ENCODE peak calls at places on chromosomes 3 and 15, in four cellular contexts. One of them, this sample, is unnamed.

GRCh38 chr3:186380622-186381380 is 18.8 kb upstream of the DGKG start:
- DNase-seq in right atrium auricular region: no peak
- DNase-seq in IMR-90: peak; percentile 25
- DNase-seq in breast epithelium: no peak
- DNase-seq in this sample: no peak

GRCh38 chr3:78785004-78785403 is 982.8 kb downstream of the ROBO1 start:
- DNase-seq in breast epithelium: no peak
- DNase-seq in right atrium auricular region: no peak
- DNase-seq in IMR-90: peak; percentile 17
- DNase-seq in this sample: no peak

GRCh38 chr15:38035701-38036100 is 101.3 kb downstream of the TMCO5A start:
- DNase-seq in breast epithelium: no peak
- DNase-seq in IMR-90: no peak
- DNase-seq in right atrium auricular region: no peak
- DNase-seq in this sample: no peak

GRCh38 chr3:20060924-20061323 is 20.7 kb downstream of the KAT2B start:
- DNase-seq in breast epithelium: no peak
- DNase-seq in IMR-90: peak; percentile 48
- DNase-seq in right atrium auricular region: no peak
- DNase-seq in this sample: no peak

GRCh38 chr15:70309716-70310115 is 212.0 kb upstream of the TLE3 start:
- DNase-seq in IMR-90: no peak
- DNase-seq in breast epithelium: no peak
- DNase-seq in right atrium auricular region: no peak
- DNase-seq in this sample: no peak

GRCh38 chr3:37149246-37149645 is 25.1 kb downstream of the LRRFIP2 start:
- DNase-seq in right atrium auricular region: no peak
- DNase-seq in IMR-90: no peak
- DNase-seq in breast epithelium: no peak
- DNase-seq in this sample: no peak

GRCh38 chr3:47385796-47386195 is 5.0 kb downstream of the PTPN23 start:
- DNase-seq in breast epithelium: no peak
- DNase-seq in right atrium auricular region: no peak
- DNase-seq in IMR-90: no peak
- DNase-seq in this sample: no peak

GRCh38 chr3:108486910-108487309 is 23.5 kb downstream of the MYH15 start:
- DNase-seq in right atrium auricular region: no peak
- DNase-seq in IMR-90: peak; percentile 71
- DNase-seq in breast epithelium: no peak
- DNase-seq in this sample: no peak

GRCh38 chr15:100663066-100663465 is 60.7 kb downstream of the ASB7 start:
- DNase-seq in breast epithelium: no peak
- DNase-seq in right atrium auricular region: no peak
- DNase-seq in IMR-90: no peak
- DNase-seq in this sample: no peak

GRCh38 chr15:40942337-40942854 is 10.9 kb upstream of the CHAC1 start:
- DNase-seq in right atrium auricular region: no peak
- DNase-seq in IMR-90: no peak
- DNase-seq in breast epithelium: no peak
- DNase-seq in this sample: no peak

GRCh38 chr15:67472957-67473356 is 48.0 kb upstream of the C15orf61 start:
- DNase-seq in IMR-90: peak; percentile 66
- DNase-seq in breast epithelium: no peak
- DNase-seq in right atrium auricular region: no peak
- DNase-seq in this sample: no peak

GRCh38 chr3:30253832-30254231 is 352.6 kb upstream of the TGFBR2 start:
- DNase-seq in right atrium auricular region: no peak
- DNase-seq in breast epithelium: no peak
- DNase-seq in IMR-90: no peak
- DNase-seq in this sample: no peak

GRCh38 chr3:57227930-57228733 is 603 bp downstream of the APPL1 start:
- DNase-seq in breast epithelium: peak; percentile 57
- DNase-seq in right atrium auricular region: peak; percentile 61
- DNase-seq in IMR-90: peak; percentile 41
- DNase-seq in this sample: peak; percentile 24

GRCh38 chr15:97993310-97993738 is 32.8 kb downstream of the ARRDC4 start:
- DNase-seq in IMR-90: no peak
- DNase-seq in right atrium auricular region: no peak
- DNase-seq in breast epithelium: no peak
- DNase-seq in this sample: no peak

GRCh38 chr3:38583688-38584087 is 65.8 kb downstream of the SCN5A start:
- DNase-seq in right atrium auricular region: peak; percentile 42
- DNase-seq in breast epithelium: no peak
- DNase-seq in IMR-90: no peak
- DNase-seq in this sample: no peak

GRCh38 chr15:44219073-44219472 is 24.0 kb upstream of the FRMD5 start:
- DNase-seq in IMR-90: no peak
- DNase-seq in breast epithelium: no peak
- DNase-seq in right atrium auricular region: no peak
- DNase-seq in this sample: no peak

GRCh38 chr3:126971891-126972351 is 11.0 kb upstream of the PLXNA1 start:
- DNase-seq in IMR-90: peak; percentile 61
- DNase-seq in breast epithelium: no peak
- DNase-seq in right atrium auricular region: peak; percentile 82
- DNase-seq in this sample: no peak

GRCh38 chr3:97235179-97235578 is 420.8 kb downstream of the EPHA6 start:
- DNase-seq in breast epithelium: no peak
- DNase-seq in right atrium auricular region: no peak
- DNase-seq in IMR-90: no peak
- DNase-seq in this sample: no peak

GRCh38 chr3:13457593-13457992 is 22.5 kb upstream of the HDAC11 start:
- DNase-seq in right atrium auricular region: no peak
- DNase-seq in breast epithelium: no peak
- DNase-seq in IMR-90: no peak
- DNase-seq in this sample: no peak

GRCh38 chr3:50604628-50605588 is 6.7 kb downstream of the CISH start:
- DNase-seq in right atrium auricular region: no peak
- DNase-seq in breast epithelium: peak; percentile 86
- DNase-seq in IMR-90: no peak
- DNase-seq in this sample: no peak

GRCh38 chr3:59432676-59433075 is 382.9 kb upstream of the CFAP20DC start:
- DNase-seq in right atrium auricular region: peak; percentile 21
- DNase-seq in IMR-90: peak; percentile 24
- DNase-seq in breast epithelium: no peak
- DNase-seq in this sample: no peak

GRCh38 chr15:81161851-81162250 is 27.8 kb downstream of the CFAP161 start:
- DNase-seq in right atrium auricular region: no peak
- DNase-seq in breast epithelium: no peak
- DNase-seq in IMR-90: no peak
- DNase-seq in this sample: no peak

GRCh38 chr15:57797608-57798267 is 91.2 kb downstream of the POLR2M start:
- DNase-seq in breast epithelium: no peak
- DNase-seq in IMR-90: no peak
- DNase-seq in right atrium auricular region: no peak
- DNase-seq in this sample: no peak

GRCh38 chr3:5051772-5052171 is 70.3 kb upstream of the ARL8B start:
- DNase-seq in right atrium auricular region: no peak
- DNase-seq in breast epithelium: no peak
- DNase-seq in IMR-90: no peak
- DNase-seq in this sample: no peak

GRCh38 chr15:100017140-100017539 is 283.9 kb upstream of the LYSMD4 start:
- DNase-seq in breast epithelium: no peak
- DNase-seq in IMR-90: no peak
- DNase-seq in right atrium auricular region: no peak
- DNase-seq in this sample: no peak

GRCh38 chr15:37951999-37952398 is 17.6 kb downstream of the TMCO5A start:
- DNase-seq in breast epithelium: no peak
- DNase-seq in right atrium auricular region: no peak
- DNase-seq in IMR-90: no peak
- DNase-seq in this sample: no peak

GRCh38 chr3:58414538-58415197 is 19.0 kb downstream of the PDHB start:
- DNase-seq in right atrium auricular region: peak; percentile 75
- DNase-seq in IMR-90: peak; percentile 67
- DNase-seq in breast epithelium: no peak
- DNase-seq in this sample: peak; percentile 16

GRCh38 chr15:38690737-38691332 is 126.2 kb upstream of the RASGRP1 start:
- DNase-seq in breast epithelium: peak; percentile 56
- DNase-seq in right atrium auricular region: peak; percentile 77
- DNase-seq in IMR-90: peak; percentile 75
- DNase-seq in this sample: peak; percentile 76

GRCh38 chr15:84654689-84655453 is 788 bp upstream of the WDR73 start:
- DNase-seq in breast epithelium: peak; percentile 78
- DNase-seq in IMR-90: peak; percentile 79
- DNase-seq in right atrium auricular region: peak; percentile 86
- DNase-seq in this sample: peak; percentile 71

GRCh38 chr3:196471551-196471950 is 32.0 kb downstream of the RNF168 start:
- DNase-seq in right atrium auricular region: no peak
- DNase-seq in breast epithelium: no peak
- DNase-seq in IMR-90: peak; percentile 73
- DNase-seq in this sample: no peak

GRCh38 chr3:173902401-173902800 is 504.9 kb downstream of the NLGN1 start:
- DNase-seq in IMR-90: no peak
- DNase-seq in right atrium auricular region: no peak
- DNase-seq in breast epithelium: no peak
- DNase-seq in this sample: no peak

GRCh38 chr3:154851644-154852043 is 228.5 kb upstream of the MME start:
- DNase-seq in right atrium auricular region: no peak
- DNase-seq in breast epithelium: no peak
- DNase-seq in IMR-90: no peak
- DNase-seq in this sample: no peak

GRCh38 chr3:32703491-32703968 is 18.5 kb downstream of the CNOT10 start:
- DNase-seq in breast epithelium: no peak
- DNase-seq in IMR-90: peak; percentile 28
- DNase-seq in right atrium auricular region: no peak
- DNase-seq in this sample: no peak

GRCh38 chr3:14119166-14119510 is 5.5 kb downstream of the CHCHD4 start:
- DNase-seq in breast epithelium: no peak
- DNase-seq in IMR-90: no peak
- DNase-seq in right atrium auricular region: no peak
- DNase-seq in this sample: no peak

GRCh38 chr3:99577160-99577559 is 61.2 kb upstream of the COL8A1 start:
- DNase-seq in right atrium auricular region: no peak
- DNase-seq in IMR-90: peak; percentile 46
- DNase-seq in breast epithelium: no peak
- DNase-seq in this sample: no peak
- H3K27ac ChIP-seq in right atrium auricular region: no peak overlapping the region
- H3K27ac ChIP-seq in IMR-90: no peak overlapping the region
- H3K27ac ChIP-seq in breast epithelium: no peak overlapping the region
- H3K27ac ChIP-seq in this sample: no peak overlapping the region

GRCh38 chr3:46361408-46362283 is 7.7 kb downstream of the CCR2 start:
- DNase-seq in IMR-90: no peak
- DNase-seq in breast epithelium: no peak
- DNase-seq in right atrium auricular region: no peak
- DNase-seq in this sample: no peak
- H3K27me3 ChIP-seq in IMR-90: peaks cover 47% of the 10 kb centered on the region
- H3K27me3 ChIP-seq in breast epithelium: no peaks in the 10 kb centered on the region
- H3K27me3 ChIP-seq in right atrium auricular region: no peaks in the 10 kb centered on the region
- H3K27me3 ChIP-seq in this sample: no peaks in the 10 kb centered on the region

DNA sequence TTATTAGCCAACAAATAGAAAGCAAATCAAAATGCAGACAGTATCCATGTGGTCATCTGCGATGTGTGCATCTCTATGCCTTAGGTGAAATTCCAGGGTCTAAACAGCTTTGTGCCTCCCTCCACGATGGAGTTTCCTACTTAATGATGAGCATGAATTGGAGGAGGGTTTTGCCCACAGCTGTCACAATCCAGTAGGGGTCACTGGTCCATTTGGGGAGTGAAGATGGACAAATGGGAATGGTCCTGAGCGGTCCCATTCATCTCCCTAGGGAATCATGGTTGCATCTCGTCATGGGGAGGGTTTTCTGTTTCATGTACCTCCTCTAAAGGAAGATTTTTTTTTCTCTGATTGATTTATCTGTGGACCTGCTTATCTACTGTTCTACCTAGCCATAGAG is 358.0 kb downstream of the PTPRG start:
- DNase-seq in right atrium auricular region: no peak
- DNase-seq in IMR-90: no peak
- DNase-seq in breast epithelium: no peak
- DNase-seq in this sample: no peak
- TF ChIP-seq CTCF in right atrium auricular region: no peak
- TF ChIP-seq CTCF in IMR-90: no peak
- TF ChIP-seq CTCF in breast epithelium: no peak
- TF ChIP-seq CTCF in this sample: no peak

GRCh38 chr15:74648051-74648622 is 32.5 kb downstream of the CLK3 start:
- DNase-seq in right atrium auricular region: no peak
- DNase-seq in breast epithelium: no peak
- DNase-seq in IMR-90: no peak
- DNase-seq in this sample: no peak

GRCh38 chr15:74642724-74643367 is 27.2 kb downstream of the CLK3 start:
- DNase-seq in right atrium auricular region: no peak
- DNase-seq in breast epithelium: no peak
- DNase-seq in IMR-90: peak; percentile 43
- DNase-seq in this sample: no peak

GRCh38 chr15:74641151-74641550 is 25.5 kb downstream of the CLK3 start:
- DNase-seq in right atrium auricular region: no peak
- DNase-seq in breast epithelium: no peak
- DNase-seq in IMR-90: no peak
- DNase-seq in this sample: no peak

GRCh38 chr15:74643368-74644204 is 27.9 kb downstream of the CLK3 start:
- DNase-seq in breast epithelium: no peak
- DNase-seq in IMR-90: no peak
- DNase-seq in right atrium auricular region: no peak
- DNase-seq in this sample: no peak

GRCh38 chr15:74642328-74642723 is 26.7 kb downstream of the CLK3 start:
- DNase-seq in right atrium auricular region: no peak
- DNase-seq in breast epithelium: no peak
- DNase-seq in IMR-90: no peak
- DNase-seq in this sample: no peak
- H3K27ac ChIP-seq in right atrium auricular region: peak overlapping the region; percentile 27
- H3K27ac ChIP-seq in breast epithelium: peak overlapping the region; percentile 71
- H3K27ac ChIP-seq in IMR-90: no peak overlapping the region
- H3K27ac ChIP-seq in this sample: no peak overlapping the region